ENCODE peak calls at places on chromosomes 6 and 20, in five cellular contexts. E, Q, M, N and A are unnamed samples.

GRCh38 chr20:63598479-63599395 is 24.7 kb upstream of the HELZ2 start:
- DNase-seq in Q (no peak), N (no peak), E (no peak), M (no peak), A (no peak)

GRCh38 chr6:158517038-158517437 is 42.9 kb upstream of the TMEM181 start:
- DNase-seq in E (no peak), N (no peak), Q (no peak), M (no peak), A (no peak)

GRCh38 chr20:62832212-62832922 is 15.5 kb downstream of the COL9A3 start:
- DNase-seq in M (no peak), E (no peak), Q (no peak), N (peak), A (no peak)

GRCh38 chr20:17928633-17929311 is 39.8 kb downstream of the SNX5 start:
- DNase-seq in M (no peak), Q (no peak), N (no peak), E (no peak), A (no peak)

GRCh38 chr20:44970243-44970757 is 4.0 kb downstream of the STK4 start:
- DNase-seq in N (no peak), E (no peak), M (no peak), Q (no peak), A (no peak)

GRCh38 chr6:68229566-68229965 is 405.5 kb upstream of the ADGRB3 start:
- DNase-seq in N (no peak), M (no peak), Q (no peak), E (no peak), A (no peak)

GRCh38 chr6:78749326-78749725 is 118.0 kb upstream of the IRAK1BP1 start:
- DNase-seq in M (peak), N (no peak), Q (no peak), E (no peak), A (no peak)

GRCh38 chr20:4027590-4028265 is 12.4 kb upstream of the RNF24 start:
- DNase-seq in Q (no peak), E (no peak), M (no peak), N (no peak), A (no peak)

GRCh38 chr6:12595161-12595792 is 121.3 kb upstream of the PHACTR1 start:
- DNase-seq in M (no peak), Q (no peak), E (no peak), N (no peak), A (no peak)

GRCh38 chr20:44625361-44625760 is 26.1 kb downstream of the ADA start:
- DNase-seq in N (no peak), M (no peak), Q (no peak), E (no peak), A (no peak)

GRCh38 chr6:137862419-137863125 is 4.5 kb upstream of the TNFAIP3 start:
- DNase-seq in Q (no peak), N (no peak), M (no peak), E (no peak), A (no peak)

GRCh38 chr20:60632420-60633262 is 619.4 kb upstream of the CDH4 start:
- DNase-seq in N (no peak), E (no peak), Q (no peak), M (no peak), A (no peak)

GRCh38 chr6:53718597-53719460 is 53.3 kb upstream of the KLHL31 start:
- DNase-seq in M (peak), Q (peak), E (no peak), N (peak), A (peak)

GRCh38 chr20:63375438-63375837 is 14.3 kb upstream of the CHRNA4 start:
- DNase-seq in M (no peak), E (no peak), N (no peak), Q (no peak), A (no peak)

GRCh38 chr20:62737971-62738881 is 29.6 kb downstream of the NTSR1 start:
- DNase-seq in N (no peak), E (no peak), M (no peak), Q (no peak), A (no peak)

GRCh38 chr6:158286413-158286812 is 25.9 kb upstream of the TULP4 start:
- DNase-seq in M (no peak), Q (no peak), E (no peak), N (no peak), A (no peak)

GRCh38 chr6:11826779-11827178 is 48.2 kb upstream of the ADTRP start:
- DNase-seq in Q (no peak), M (no peak), N (no peak), E (no peak), A (no peak)

GRCh38 chr6:3579652-3580051 is 122.8 kb upstream of the SLC22A23 start:
- DNase-seq in Q (no peak), M (no peak), N (no peak), E (no peak), A (no peak)

GRCh38 chr6:134630468-134631180 is 312.7 kb upstream of the SGK1 start:
- DNase-seq in E (no peak), Q (no peak), N (no peak), M (no peak), A (no peak)

GRCh38 chr20:57678340-57678739 is 31.5 kb downstream of the PMEPA1 start:
- DNase-seq in N (no peak), E (no peak), Q (no peak), M (no peak), A (no peak)